ENCODE peak calls at places on chromosomes 7 and 10, in seven cellular contexts. One of them, this sample, is unnamed.

GRCh38 chr7:55432937-55433784 is 68.0 kb downstream of the LANCL2 start:
- DNase-seq in GM19239: peak; percentile 36
- DNase-seq in dermis microvascular lymphatic vessel endothelial cell: peak; percentile 57
- DNase-seq in anterior cingulate cortex: no peak
- DNase-seq in stimulated activated CD8-positive, alpha-beta memory T cell treated with anti-CD3 and anti-CD28 coated beads, Interleukin-2, amount 100 ng/mL, for 48 hours: no peak
- DNase-seq in fibroblast of mammary gland: peak; percentile 58
- DNase-seq in CMK: no peak
- DNase-seq in this sample: no peak

GRCh38 chr10:3779146-3779707 is 5.8 kb downstream of the KLF6 start:
- DNase-seq in GM19239: no peak
- DNase-seq in stimulated activated CD8-positive, alpha-beta memory T cell treated with anti-CD3 and anti-CD28 coated beads, Interleukin-2, amount 100 ng/mL, for 48 hours: no peak
- DNase-seq in dermis microvascular lymphatic vessel endothelial cell: peak; percentile 42
- DNase-seq in CMK: no peak
- DNase-seq in anterior cingulate cortex: no peak
- DNase-seq in fibroblast of mammary gland: peak; percentile 51
- DNase-seq in this sample: no peak

GRCh38 chr10:15188629-15189028 is 20.1 kb upstream of the NMT2 start:
- DNase-seq in anterior cingulate cortex: no peak
- DNase-seq in fibroblast of mammary gland: no peak
- DNase-seq in GM19239: no peak
- DNase-seq in CMK: no peak
- DNase-seq in stimulated activated CD8-positive, alpha-beta memory T cell treated with anti-CD3 and anti-CD28 coated beads, Interleukin-2, amount 100 ng/mL, for 48 hours: no peak
- DNase-seq in dermis microvascular lymphatic vessel endothelial cell: no peak
- DNase-seq in this sample: no peak

GRCh38 chr10:28686835-28687682 is 9.7 kb downstream of the BAMBI start:
- DNase-seq in fibroblast of mammary gland: no peak
- DNase-seq in dermis microvascular lymphatic vessel endothelial cell: no peak
- DNase-seq in GM19239: no peak
- DNase-seq in CMK: no peak
- DNase-seq in stimulated activated CD8-positive, alpha-beta memory T cell treated with anti-CD3 and anti-CD28 coated beads, Interleukin-2, amount 100 ng/mL, for 48 hours: no peak
- DNase-seq in anterior cingulate cortex: no peak
- DNase-seq in this sample: no peak

GRCh38 chr10:114604357-114605129 is 53.5 kb downstream of the ABLIM1 start:
- DNase-seq in fibroblast of mammary gland: no peak
- DNase-seq in dermis microvascular lymphatic vessel endothelial cell: no peak
- DNase-seq in anterior cingulate cortex: no peak
- DNase-seq in stimulated activated CD8-positive, alpha-beta memory T cell treated with anti-CD3 and anti-CD28 coated beads, Interleukin-2, amount 100 ng/mL, for 48 hours: no peak
- DNase-seq in GM19239: no peak
- DNase-seq in CMK: no peak
- DNase-seq in this sample: no peak

GRCh38 chr10:5040781-5041470 is 37.3 kb upstream of the AKR1C2 start:
- DNase-seq in stimulated activated CD8-positive, alpha-beta memory T cell treated with anti-CD3 and anti-CD28 coated beads, Interleukin-2, amount 100 ng/mL, for 48 hours: no peak
- DNase-seq in GM19239: no peak
- DNase-seq in anterior cingulate cortex: no peak
- DNase-seq in CMK: no peak
- DNase-seq in dermis microvascular lymphatic vessel endothelial cell: no peak
- DNase-seq in fibroblast of mammary gland: peak; percentile 21
- DNase-seq in this sample: no peak

GRCh38 chr7:73932364-73932763 is 71.4 kb downstream of the TMEM270 start:
- DNase-seq in GM19239: no peak
- DNase-seq in stimulated activated CD8-positive, alpha-beta memory T cell treated with anti-CD3 and anti-CD28 coated beads, Interleukin-2, amount 100 ng/mL, for 48 hours: no peak
- DNase-seq in dermis microvascular lymphatic vessel endothelial cell: no peak
- DNase-seq in fibroblast of mammary gland: peak; percentile 17
- DNase-seq in anterior cingulate cortex: no peak
- DNase-seq in CMK: no peak
- DNase-seq in this sample: no peak

GRCh38 chr10:133163889-133164815 is 4.1 kb downstream of the KNDC1 start:
- DNase-seq in dermis microvascular lymphatic vessel endothelial cell: no peak
- DNase-seq in fibroblast of mammary gland: no peak
- DNase-seq in GM19239: no peak
- DNase-seq in stimulated activated CD8-positive, alpha-beta memory T cell treated with anti-CD3 and anti-CD28 coated beads, Interleukin-2, amount 100 ng/mL, for 48 hours: no peak
- DNase-seq in anterior cingulate cortex: peak; percentile 22
- DNase-seq in CMK: no peak
- DNase-seq in this sample: no peak

GRCh38 chr7:2151235-2151634 is 81.5 kb downstream of the MAD1L1 start:
- DNase-seq in GM19239: no peak
- DNase-seq in dermis microvascular lymphatic vessel endothelial cell: no peak
- DNase-seq in fibroblast of mammary gland: no peak
- DNase-seq in CMK: no peak
- DNase-seq in anterior cingulate cortex: no peak
- DNase-seq in stimulated activated CD8-positive, alpha-beta memory T cell treated with anti-CD3 and anti-CD28 coated beads, Interleukin-2, amount 100 ng/mL, for 48 hours: no peak
- DNase-seq in this sample: peak; percentile 35

GRCh38 chr10:48778193-48778857 is 93.7 kb downstream of the WDFY4 start:
- DNase-seq in GM19239: no peak
- DNase-seq in stimulated activated CD8-positive, alpha-beta memory T cell treated with anti-CD3 and anti-CD28 coated beads, Interleukin-2, amount 100 ng/mL, for 48 hours: no peak
- DNase-seq in CMK: no peak
- DNase-seq in anterior cingulate cortex: no peak
- DNase-seq in fibroblast of mammary gland: no peak
- DNase-seq in dermis microvascular lymphatic vessel endothelial cell: no peak
- DNase-seq in this sample: no peak

GRCh38 chr10:87064651-87065050 is 30.0 kb downstream of the GLUD1 start:
- DNase-seq in GM19239: no peak
- DNase-seq in fibroblast of mammary gland: no peak
- DNase-seq in anterior cingulate cortex: no peak
- DNase-seq in CMK: no peak
- DNase-seq in dermis microvascular lymphatic vessel endothelial cell: no peak
- DNase-seq in stimulated activated CD8-positive, alpha-beta memory T cell treated with anti-CD3 and anti-CD28 coated beads, Interleukin-2, amount 100 ng/mL, for 48 hours: no peak
- DNase-seq in this sample: no peak

GRCh38 chr7:22782616-22783232 is 39.9 kb downstream of the TOMM7 start:
- DNase-seq in anterior cingulate cortex: no peak
- DNase-seq in GM19239: peak; percentile 74
- DNase-seq in stimulated activated CD8-positive, alpha-beta memory T cell treated with anti-CD3 and anti-CD28 coated beads, Interleukin-2, amount 100 ng/mL, for 48 hours: peak; percentile 69
- DNase-seq in CMK: peak; percentile 34
- DNase-seq in fibroblast of mammary gland: peak; percentile 65
- DNase-seq in dermis microvascular lymphatic vessel endothelial cell: peak; percentile 74
- DNase-seq in this sample: peak; percentile 73

GRCh38 chr7:37304926-37305325 is 143.7 kb downstream of the ELMO1 start:
- DNase-seq in dermis microvascular lymphatic vessel endothelial cell: no peak
- DNase-seq in CMK: no peak
- DNase-seq in anterior cingulate cortex: no peak
- DNase-seq in fibroblast of mammary gland: no peak
- DNase-seq in GM19239: no peak
- DNase-seq in stimulated activated CD8-positive, alpha-beta memory T cell treated with anti-CD3 and anti-CD28 coated beads, Interleukin-2, amount 100 ng/mL, for 48 hours: no peak
- DNase-seq in this sample: no peak

GRCh38 chr10:48236199-48236621 is 38.3 kb downstream of the FRMPD2 start:
- DNase-seq in dermis microvascular lymphatic vessel endothelial cell: no peak
- DNase-seq in stimulated activated CD8-positive, alpha-beta memory T cell treated with anti-CD3 and anti-CD28 coated beads, Interleukin-2, amount 100 ng/mL, for 48 hours: no peak
- DNase-seq in CMK: no peak
- DNase-seq in GM19239: no peak
- DNase-seq in anterior cingulate cortex: no peak
- DNase-seq in fibroblast of mammary gland: no peak
- DNase-seq in this sample: no peak

GRCh38 chr10:109025187-109025586 is 898.1 kb downstream of the XPNPEP1 start:
- DNase-seq in fibroblast of mammary gland: no peak
- DNase-seq in dermis microvascular lymphatic vessel endothelial cell: no peak
- DNase-seq in stimulated activated CD8-positive, alpha-beta memory T cell treated with anti-CD3 and anti-CD28 coated beads, Interleukin-2, amount 100 ng/mL, for 48 hours: no peak
- DNase-seq in anterior cingulate cortex: no peak
- DNase-seq in CMK: peak; percentile 35
- DNase-seq in GM19239: no peak
- DNase-seq in this sample: no peak

GRCh38 chr7:85851571-85852193 is 664.8 kb upstream of the SEMA3D start:
- DNase-seq in anterior cingulate cortex: no peak
- DNase-seq in GM19239: no peak
- DNase-seq in dermis microvascular lymphatic vessel endothelial cell: peak; percentile 41
- DNase-seq in CMK: no peak
- DNase-seq in stimulated activated CD8-positive, alpha-beta memory T cell treated with anti-CD3 and anti-CD28 coated beads, Interleukin-2, amount 100 ng/mL, for 48 hours: no peak
- DNase-seq in fibroblast of mammary gland: peak; percentile 73
- DNase-seq in this sample: no peak

GRCh38 chr7:151755131-151755787 is 121.7 kb downstream of the PRKAG2 start:
- DNase-seq in GM19239: no peak
- DNase-seq in fibroblast of mammary gland: peak; percentile 46
- DNase-seq in CMK: no peak
- DNase-seq in anterior cingulate cortex: no peak
- DNase-seq in dermis microvascular lymphatic vessel endothelial cell: no peak
- DNase-seq in stimulated activated CD8-positive, alpha-beta memory T cell treated with anti-CD3 and anti-CD28 coated beads, Interleukin-2, amount 100 ng/mL, for 48 hours: no peak
- DNase-seq in this sample: no peak

This sample was measured in posterior cingulate gyrus.